ENCODE peak calls at places on chromosomes 6 and 20, in seven cellular contexts. L, T, D, P, K, V and A are unnamed samples.

GRCh38 chr6:137217801-137218472 is 1.2 kb downstream of the IFNGR1 start:
- DNase-seq in L (no peak), T (no peak), D (no peak), P (peak), K (no peak), V (peak), A (peak)

GRCh38 chr20:62321521-62321948 is 18.7 kb downstream of the ADRM1 start:
- DNase-seq in L (peak), T (no peak), D (no peak), P (peak), K (no peak), V (no peak), A (no peak)

GRCh38 chr6:33981421-33981820 is 164.5 kb downstream of the GRM4 start:
- DNase-seq in L (peak), T (no peak), D (no peak), P (no peak), K (peak), V (no peak), A (no peak)

GRCh38 chr6:132126150-132126549 is 175.0 kb upstream of the CCN2 start:
- DNase-seq in L (no peak), T (no peak), D (no peak), P (no peak), K (no peak), V (no peak), A (no peak)

GRCh38 chr20:57298457-57298856 is 31.1 kb upstream of the SPO11 start:
- DNase-seq in L (no peak), T (no peak), D (no peak), P (no peak), K (no peak), V (no peak), A (no peak)

GRCh38 chr6:35415065-35415880 is 36.9 kb upstream of the FANCE start:
- DNase-seq in L (peak), T (no peak), D (no peak), P (no peak), K (no peak), V (no peak), A (peak)

GRCh38 chr6:15073883-15074465 is 171.9 kb upstream of the JARID2 start:
- DNase-seq in L (no peak), T (no peak), D (no peak), P (no peak), K (no peak), V (no peak), A (no peak)

GRCh38 chr6:37056439-37057127 is 51.1 kb downstream of the FGD2 start:
- DNase-seq in L (no peak), T (no peak), D (no peak), P (no peak), K (no peak), V (no peak), A (no peak)

GRCh38 chr6:28864321-28864923 is 59.4 kb downstream of the TRIM27 start:
- DNase-seq in L (no peak), T (no peak), D (no peak), P (no peak), K (no peak), V (no peak), A (no peak)

GRCh38 chr6:35489995-35490791 is 6.7 kb downstream of the TEAD3 start:
- DNase-seq in L (peak), T (no peak), D (no peak), P (no peak), K (no peak), V (no peak), A (no peak)

GRCh38 chr6:149974825-149975224 is 11.1 kb downstream of the ULBP1 start:
- DNase-seq in L (no peak), T (no peak), D (no peak), P (no peak), K (no peak), V (no peak), A (no peak)

GRCh38 chr20:20435453-20435852 is 67.5 kb downstream of the INSM1 start:
- DNase-seq in L (no peak), T (no peak), D (no peak), P (no peak), K (no peak), V (no peak), A (no peak)

GRCh38 chr6:83151114-83151513 is 42.0 kb downstream of the PGM3 start:
- DNase-seq in L (no peak), T (no peak), D (no peak), P (no peak), K (no peak), V (no peak), A (no peak)

GRCh38 chr6:30685157-30685976 is 1.1 kb downstream of the PPP1R18 start:
- DNase-seq in L (no peak), T (peak), D (peak), P (peak), K (no peak), V (no peak), A (no peak)

GRCh38 chr6:15329154-15329781 is 83.4 kb downstream of the JARID2 start:
- DNase-seq in L (peak), T (no peak), D (no peak), P (peak), K (no peak), V (no peak), A (no peak)

GRCh38 chr6:147154454-147154853 is 49.8 kb upstream of the STXBP5 start:
- DNase-seq in L (no peak), T (no peak), D (no peak), P (peak), K (no peak), V (no peak), A (no peak)

GRCh38 chr20:60078351-60079250 is 120.4 kb downstream of the CDH26 start:
- DNase-seq in L (no peak), T (no peak), D (no peak), P (no peak), K (no peak), V (no peak), A (peak)

GRCh38 chr20:9075264-9076095 is 6.6 kb downstream of the PLCB4 start:
- DNase-seq in L (no peak), T (no peak), D (no peak), P (no peak), K (no peak), V (no peak), A (no peak)

GRCh38 chr6:140082867-140083297 is 708.4 kb upstream of the CITED2 start:
- DNase-seq in L (no peak), T (no peak), D (no peak), P (peak), K (no peak), V (no peak), A (no peak)

GRCh38 chr6:43171284-43172126 is 436 bp downstream of the SRF start:
- DNase-seq in L (peak), T (no peak), D (no peak), P (no peak), K (no peak), V (no peak), A (no peak)

GRCh38 chr6:109197061-109197460 is 101.8 kb downstream of the CEP57L1 start:
- DNase-seq in L (no peak), T (no peak), D (no peak), P (no peak), K (no peak), V (no peak), A (no peak)

GRCh38 chr6:96116674-96117073 is 100.9 kb downstream of the FUT9 start:
- DNase-seq in L (no peak), T (no peak), D (no peak), P (peak), K (no peak), V (no peak), A (no peak)

GRCh38 chr6:25660512-25660911 is 8.5 kb downstream of the SCGN start:
- DNase-seq in L (no peak), T (no peak), D (no peak), P (peak), K (no peak), V (no peak), A (no peak)

GRCh38 chr6:25027221-25027916 is 91.6 kb upstream of the RIPOR2 start:
- DNase-seq in L (no peak), T (peak), D (peak), P (no peak), K (no peak), V (peak), A (peak)

GRCh38 chr20:34965051-34965450 is 9.4 kb downstream of the MYH7B start:
- DNase-seq in L (no peak), T (no peak), D (no peak), P (no peak), K (no peak), V (no peak), A (no peak)

GRCh38 chr6:7148100-7148822 is 40.5 kb downstream of the RREB1 start:
- DNase-seq in L (no peak), T (no peak), D (no peak), P (peak), K (no peak), V (no peak), A (no peak)

GRCh38 chr20:46119547-46119946 is 1.4 kb downstream of the CD40 start:
- DNase-seq in L (no peak), T (no peak), D (no peak), P (no peak), K (no peak), V (no peak), A (no peak)

GRCh38 chr6:37168163-37168758 is 1.7 kb upstream of the PIM1 start:
- DNase-seq in L (no peak), T (no peak), D (no peak), P (no peak), K (no peak), V (no peak), A (peak)

GRCh38 chr6:164791498-164791897 is 517.9 kb downstream of the C6orf118 start:
- DNase-seq in L (no peak), T (no peak), D (no peak), P (no peak), K (no peak), V (no peak), A (no peak)

GRCh38 chr6:113969888-113970807 is 800 bp downstream of the HDAC2 start:
- DNase-seq in L (peak), T (peak), D (peak), P (peak), K (peak), V (peak), A (peak)

GRCh38 chr6:15507746-15508145 is 155.1 kb downstream of the DTNBP1 start:
- DNase-seq in L (no peak), T (no peak), D (no peak), P (no peak), K (no peak), V (no peak), A (no peak)

GRCh38 chr6:129235167-129236072 is 352.5 kb downstream of the LAMA2 start:
- DNase-seq in L (no peak), T (no peak), D (no peak), P (no peak), K (no peak), V (no peak), A (no peak)

GRCh38 chr6:2744206-2744771 is 6.4 kb downstream of the MYLK4 start:
- DNase-seq in L (peak), T (no peak), D (no peak), P (peak), K (no peak), V (no peak), A (no peak)

GRCh38 chr6:4879724-4880372 is 103.6 kb downstream of the CDYL start:
- DNase-seq in L (no peak), T (no peak), D (no peak), P (no peak), K (no peak), V (no peak), A (no peak)

GRCh38 chr20:33688938-33689424 is 2.8 kb upstream of the E2F1 start:
- DNase-seq in L (no peak), T (no peak), D (no peak), P (no peak), K (no peak), V (no peak), A (no peak)

GRCh38 chr20:58231678-58232077 is 3.2 kb upstream of the ANKRD60 start:
- DNase-seq in L (peak), T (no peak), D (no peak), P (peak), K (no peak), V (no peak), A (no peak)